ENCODE peak calls at places on chromosomes 4 and X, in four cellular contexts. E is heart left ventricle, F is left lung, U is GM12878. Q is an unnamed sample.

GRCh38 chrX:150503898-150504219 is 64.6 kb upstream of the MTM1 start:
- ATAC-seq in E (no peak), F (peak), U (no peak), Q (no peak)

GRCh38 chr4:47536956-47537355 is 51.9 kb downstream of the ATP10D start:
- ATAC-seq in E (no peak), F (no peak), U (no peak), Q (no peak)

GRCh38 chr4:165326831-165327210 is 648 bp upstream of the MSMO1 start:
- ATAC-seq in E (no peak), F (peak), U (peak), Q (no peak)

GRCh38 chr4:184684491-184685189 is 35.1 kb downstream of the PRIMPOL start:
- ATAC-seq in E (peak), F (no peak), U (peak), Q (no peak)

GRCh38 chr4:112637552-112637866 is 566 bp downstream of the LARP7 start:
- ATAC-seq in E (no peak), F (peak), U (peak), Q (no peak)

GRCh38 chrX:66002832-66003680 is 36.8 kb downstream of the VSIG4 start:
- ATAC-seq in E (no peak), F (no peak), U (peak), Q (no peak)

GRCh38 chr4:168748807-168749206 is 252.0 kb downstream of the PALLD start:
- ATAC-seq in E (no peak), F (no peak), U (no peak), Q (no peak)

GRCh38 chr4:126475730-126476129 is 1157.0 kb upstream of the INTU start:
- ATAC-seq in E (no peak), F (no peak), U (no peak), Q (no peak)

GRCh38 chr4:153151535-153152452 is 52.4 kb upstream of the TRIM2 start:
- ATAC-seq in E (no peak), F (peak), U (peak), Q (no peak)

GRCh38 chrX:120365320-120365719 is 3.4 kb downstream of the ATP1B4 start:
- ATAC-seq in E (peak), F (peak), U (peak), Q (no peak)

GRCh38 chr4:99723555-99724450 is 66.2 kb upstream of the C4orf54 start:
- ATAC-seq in E (peak), F (peak), U (no peak), Q (peak)

GRCh38 chrX:124540474-124540873 is 194.1 kb downstream of the SH2D1A start:
- ATAC-seq in E (no peak), F (no peak), U (no peak), Q (no peak)

DNA sequence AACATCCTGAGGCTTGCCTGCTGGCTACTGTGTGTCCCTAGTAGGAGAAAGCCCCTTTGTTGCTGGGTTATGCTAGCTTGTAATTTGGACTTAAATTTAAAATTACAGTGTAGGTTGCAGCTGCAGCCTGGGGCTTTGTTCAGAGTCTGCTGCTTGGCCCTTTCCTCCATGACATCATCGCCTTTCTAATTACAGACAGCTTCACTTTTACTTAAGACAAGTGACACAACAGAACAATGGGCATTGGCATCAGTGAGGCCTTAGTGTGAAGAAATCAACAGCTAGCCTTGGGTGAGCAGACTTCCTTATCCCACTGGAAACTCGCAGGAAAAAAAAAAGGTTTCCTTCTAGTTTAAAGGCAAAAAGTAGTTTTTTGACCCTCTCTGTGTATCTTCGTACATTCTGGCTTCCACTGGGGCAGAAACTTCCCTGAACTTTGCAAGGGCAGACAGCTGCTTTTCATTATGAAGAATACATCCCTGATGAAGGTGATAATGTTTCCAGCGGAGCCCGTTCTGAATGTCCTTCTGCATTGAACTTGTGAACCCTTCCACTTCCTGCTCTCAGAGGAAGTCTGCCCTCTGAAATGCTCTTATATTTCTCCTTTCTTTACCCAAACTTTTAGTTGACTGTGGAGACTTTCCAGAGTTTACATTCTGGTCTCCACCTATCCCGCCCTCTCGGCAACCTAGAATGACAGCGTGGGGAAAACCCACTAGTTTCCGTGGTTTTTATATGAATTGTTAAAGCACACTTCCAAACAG is 123.2 kb upstream of the FAM9C start:
- ATAC-seq in E (peak), F (peak), U (peak), Q (peak)
- H3K27ac ChIP-seq in E (peak), F (peak), U (no peak), Q (peak)

GRCh38 chr4:39181905-39182638 is at the start of gene WDR19:
- ATAC-seq in E (peak), F (peak), U (peak), Q (peak)
- H3K27ac ChIP-seq in E (peak), F (peak), U (peak), Q (peak)

GRCh38 chrX:132470179-132470578 is 18.7 kb downstream of the MBNL3 start:
- ATAC-seq in E (no peak), F (no peak), U (no peak), Q (no peak)

GRCh38 chrX:132470830-132471229 is 18.0 kb downstream of the MBNL3 start:
- ATAC-seq in E (no peak), F (no peak), U (no peak), Q (no peak)

DNA sequence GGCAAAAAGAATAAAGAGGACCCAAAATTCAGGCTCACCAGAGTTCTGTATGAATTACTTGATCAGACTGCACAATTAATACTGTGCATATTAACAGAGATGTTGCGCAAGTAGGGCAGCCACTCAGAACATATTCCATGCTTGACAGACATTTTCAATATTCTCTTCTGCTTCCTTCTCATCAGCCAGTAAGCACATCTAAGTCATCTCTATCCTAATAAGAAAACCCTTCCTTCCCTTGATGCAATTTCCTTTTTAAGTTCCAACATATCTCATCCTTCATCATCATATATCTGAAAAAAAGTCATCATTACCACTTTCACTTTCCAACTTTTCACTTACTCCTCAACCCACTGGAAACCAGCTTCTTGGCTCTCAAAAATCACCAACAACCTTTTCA is 14.3 kb downstream of the MBNL3 start:
- ATAC-seq in E (no peak), F (no peak), U (no peak), Q (no peak)
- H3K27ac ChIP-seq in E (no peak), F (peak), U (no peak), Q (no peak)

GRCh38 chr4:120819816-120820437 is 102.6 kb downstream of the PRDM5 start:
- ATAC-seq in E (peak), F (no peak), U (no peak), Q (no peak)

GRCh38 chr4:120821986-120822385 is 100.5 kb downstream of the PRDM5 start:
- ATAC-seq in E (no peak), F (no peak), U (no peak), Q (no peak)

GRCh38 chr4:120812216-120812615 is 110.3 kb downstream of the PRDM5 start:
- ATAC-seq in E (no peak), F (no peak), U (no peak), Q (no peak)

GRCh38 chr4:120815361-120815760 is 107.2 kb downstream of the PRDM5 start:
- ATAC-seq in E (no peak), F (no peak), U (no peak), Q (no peak)

DNA sequence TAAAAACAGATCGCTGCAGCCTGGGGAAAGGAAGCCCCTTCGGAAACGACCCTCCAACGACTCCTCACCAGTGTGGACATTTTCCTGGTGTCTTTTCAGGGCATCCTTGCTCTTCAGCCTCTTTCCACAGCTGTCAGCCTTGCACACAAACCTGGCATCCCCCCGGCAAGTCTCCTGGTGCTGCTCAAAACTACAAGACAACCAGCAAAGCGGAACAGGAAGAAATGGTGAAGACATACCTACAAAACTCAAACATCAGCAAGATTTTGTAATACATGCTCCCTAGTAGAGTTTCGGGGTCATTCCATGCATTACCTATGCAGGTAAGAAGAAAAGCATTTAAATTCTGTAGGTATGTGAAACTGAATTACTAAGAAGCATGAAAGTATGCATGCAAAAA is 106.1 kb downstream of the PRDM5 start:
- ATAC-seq in E (no peak), F (no peak), U (no peak), Q (no peak)
- H3K27ac ChIP-seq in E (no peak), F (peak), U (no peak), Q (no peak)

GRCh38 chr4:57020467-57021101 is 41.9 kb downstream of the POLR2B start:
- ATAC-seq in E (peak), F (peak), U (no peak), Q (no peak)
- H3K27ac ChIP-seq in E (no peak), F (peak), U (no peak), Q (no peak)

DNA sequence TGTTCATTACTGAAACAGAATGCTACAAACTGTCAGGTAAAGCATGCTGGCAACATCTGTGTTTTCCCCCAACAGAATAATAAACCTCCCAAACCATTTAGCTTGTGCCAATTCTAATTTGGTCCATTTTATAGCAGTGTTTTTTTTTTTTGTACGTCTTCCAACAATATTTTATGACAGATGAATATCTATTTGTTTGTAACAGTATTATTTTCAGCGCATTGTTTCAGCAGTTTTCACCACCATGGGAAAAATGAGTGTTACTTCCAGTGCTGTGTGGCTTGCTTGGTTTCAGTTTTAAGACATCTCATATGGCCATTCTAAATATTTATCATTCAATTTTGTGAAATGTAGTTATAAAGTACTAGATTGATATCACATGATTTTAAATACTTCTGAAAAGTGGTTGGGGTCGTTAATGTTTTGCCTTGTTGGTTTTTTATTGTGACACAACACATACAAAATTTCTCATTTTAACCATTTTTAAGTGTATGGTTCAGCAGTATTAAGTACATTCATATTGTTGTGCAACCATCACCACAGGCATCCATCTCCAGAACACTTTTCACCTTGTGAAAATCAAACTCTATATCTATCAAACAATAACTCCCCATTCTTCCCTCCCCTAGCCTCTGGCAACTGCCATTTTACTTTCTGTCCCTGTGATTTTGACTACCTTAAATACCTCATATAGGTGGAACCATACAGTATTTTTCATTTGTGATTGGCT is 25.6 kb upstream of the TBC1D19 start:
- ATAC-seq in E (no peak), F (no peak), U (no peak), Q (no peak)
- H3K27ac ChIP-seq in E (no peak), F (no peak), U (no peak), Q (no peak)

DNA sequence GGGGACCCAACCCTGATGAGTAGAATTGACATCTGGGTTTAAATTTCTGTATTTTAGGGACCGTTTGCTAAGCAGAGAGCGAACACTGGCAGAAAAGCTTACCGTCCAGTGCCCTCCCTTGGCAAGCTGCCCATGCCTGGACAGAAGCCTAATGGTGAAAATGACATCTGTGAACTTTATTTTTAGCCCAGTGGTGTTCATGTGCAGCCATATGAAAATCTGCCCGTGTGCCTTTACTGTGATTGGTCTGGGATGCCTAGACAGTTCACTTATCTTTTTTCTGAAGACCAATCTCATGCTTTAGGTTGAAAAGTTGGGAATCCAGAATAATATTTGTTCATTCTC is 1.1 kb downstream of the STBD1 start:
- ATAC-seq in E (peak), F (no peak), U (no peak), Q (no peak)
- H3K27ac ChIP-seq in E (peak), F (peak), U (no peak), Q (peak)

GRCh38 chr4:123589361-123589760 is 192.8 kb downstream of the SPRY1 start:
- ATAC-seq in E (no peak), F (no peak), U (no peak), Q (no peak)

GRCh38 chr4:123593655-123594054 is 197.1 kb downstream of the SPRY1 start:
- ATAC-seq in E (no peak), F (no peak), U (no peak), Q (no peak)

GRCh38 chr4:123587983-123588494 is 191.4 kb downstream of the SPRY1 start:
- ATAC-seq in E (peak), F (peak), U (peak), Q (peak)

GRCh38 chr4:123588631-123589223 is 192.1 kb downstream of the SPRY1 start:
- ATAC-seq in E (peak), F (peak), U (peak), Q (peak)

DNA sequence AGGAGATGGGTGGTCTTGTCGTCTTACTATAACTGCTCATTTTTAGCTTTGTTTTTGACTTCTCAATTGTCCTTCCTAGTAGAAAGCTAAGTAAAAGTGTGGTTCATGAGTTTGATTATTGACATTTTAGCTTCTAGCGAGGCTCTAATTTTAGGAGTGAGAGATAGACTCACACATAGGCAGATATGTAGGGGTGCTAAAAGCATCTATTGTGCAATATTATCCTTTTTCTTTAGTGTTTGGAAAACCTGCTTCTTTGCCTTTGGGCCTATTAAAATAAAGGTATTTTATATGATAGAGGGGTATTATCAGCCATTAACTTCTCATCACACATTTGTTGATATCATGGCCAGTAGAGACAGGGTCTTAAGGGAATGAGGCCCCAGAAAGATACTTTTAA is 195.3 kb downstream of the SPRY1 start:
- ATAC-seq in E (no peak), F (no peak), U (no peak), Q (no peak)
- H3K27ac ChIP-seq in E (no peak), F (no peak), U (no peak), Q (no peak)

Q was measured in gastroesophageal sphincter.